ENCODE peak calls at places on chromosomes 16 and 17, in eight cellular contexts. P is neuronal stem cell, L is heart left ventricle, N is EL, G is naive B cell, E is ureter, F is NAMALWA, U is breast epithelium. C is an unnamed sample.

GRCh38 chr17:333626-334396 is 18.8 kb downstream of the RPH3AL start:
- DNase-seq in P (no peak), U (no peak), F (no peak), L (peak), N (peak), E (no peak), G (no peak), C (no peak)

GRCh38 chr17:75979705-75980187 is 706 bp downstream of the TEN1 start:
- DNase-seq in G (no peak), F (no peak), P (no peak), E (peak), U (no peak), L (no peak), N (no peak), C (no peak)

GRCh38 chr16:3963203-3963602 is 82.7 kb upstream of the CREBBP start:
- DNase-seq in N (no peak), E (no peak), F (no peak), P (no peak), G (peak), L (no peak), U (no peak), C (peak)

GRCh38 chr17:48313096-48313495 is 116.9 kb downstream of the SKAP1 start:
- DNase-seq in F (no peak), N (no peak), U (no peak), L (no peak), E (no peak), G (no peak), P (no peak), C (no peak)

GRCh38 chr17:27778193-27778592 is 22.1 kb downstream of the NOS2 start:
- DNase-seq in N (peak), F (no peak), P (no peak), U (no peak), L (no peak), E (no peak), G (no peak), C (no peak)

GRCh38 chr16:86449377-86450095 is 60.8 kb upstream of the FOXF1 start:
- DNase-seq in F (no peak), G (no peak), U (no peak), L (no peak), N (no peak), P (no peak), E (no peak), C (no peak)

GRCh38 chr17:72984145-72984924 is 108.2 kb downstream of the SLC39A11 start:
- DNase-seq in P (no peak), N (peak), U (no peak), F (no peak), E (no peak), G (no peak), L (no peak), C (no peak)

GRCh38 chr16:52863000-52863399 is 189.7 kb downstream of the CHD9NB start:
- DNase-seq in G (no peak), U (no peak), L (no peak), E (no peak), F (no peak), P (no peak), N (no peak), C (no peak)

GRCh38 chr16:52976539-52977167 is 76.0 kb downstream of the CHD9NB start:
- DNase-seq in P (no peak), U (no peak), E (no peak), L (no peak), N (peak), G (peak), F (peak), C (no peak)

GRCh38 chr17:75661531-75661930 is 5.4 kb downstream of the RECQL5 start:
- DNase-seq in E (no peak), P (no peak), N (no peak), G (no peak), U (no peak), L (no peak), F (no peak), C (no peak)

GRCh38 chr16:57591086-57591869 is 37.2 kb upstream of the ADGRG1 start:
- DNase-seq in E (peak), G (peak), F (peak), P (peak), L (peak), N (peak), U (peak), C (no peak)

GRCh38 chr16:19389246-19389645 is 28.4 kb upstream of the TMC5 start:
- DNase-seq in L (no peak), E (peak), U (peak), N (peak), G (peak), P (peak), F (peak), C (peak)

GRCh38 chr17:65332375-65332774 is 195.2 kb downstream of the RGS9 start:
- DNase-seq in L (no peak), E (no peak), F (no peak), P (no peak), U (no peak), G (no peak), N (peak), C (no peak)

GRCh38 chr17:80636356-80637285 is 92.0 kb downstream of the RPTOR start:
- DNase-seq in N (no peak), P (no peak), L (no peak), U (no peak), F (no peak), G (no peak), E (no peak), C (no peak)

GRCh38 chr16:68453816-68454215 is 5.5 kb upstream of the SMPD3 start:
- DNase-seq in U (no peak), N (no peak), F (no peak), P (no peak), G (no peak), E (no peak), L (no peak), C (no peak)

GRCh38 chr17:82767041-82767754 is 15.3 kb downstream of the TBCD start:
- DNase-seq in G (peak), L (no peak), N (peak), P (no peak), E (no peak), U (no peak), F (peak), C (no peak)

GRCh38 chr16:87086575-87086974 is 230.6 kb downstream of the C16orf95 start:
- DNase-seq in P (no peak), U (no peak), E (no peak), G (no peak), N (peak), F (no peak), L (no peak), C (no peak)

GRCh38 chr16:4915226-4915761 is 21.7 kb downstream of the PPL start:
- DNase-seq in L (no peak), E (no peak), U (no peak), F (no peak), N (peak), G (no peak), P (no peak), C (no peak)

GRCh38 chr17:72419866-72420774 is 299.3 kb downstream of the SOX9 start:
- DNase-seq in G (no peak), N (peak), U (peak), L (no peak), F (peak), P (no peak), E (no peak), C (no peak)

GRCh38 chr17:82752371-82753200 is 721 bp downstream of the TBCD start:
- DNase-seq in E (no peak), G (no peak), L (no peak), U (no peak), P (no peak), F (peak), N (peak), C (no peak)

GRCh38 chr17:36547776-36548175 is 3.1 kb downstream of the GGNBP2 start:
- DNase-seq in F (no peak), N (no peak), E (no peak), G (no peak), U (no peak), P (no peak), L (no peak), C (no peak)

GRCh38 chr16:29943846-29944669 is 17.8 kb upstream of the TMEM219 start:
- DNase-seq in N (peak), G (no peak), E (peak), U (no peak), L (no peak), F (no peak), P (no peak), C (no peak)

GRCh38 chr17:63138713-63139112 is 172.7 kb downstream of the TANC2 start:
- DNase-seq in P (no peak), E (no peak), F (peak), G (peak), U (no peak), N (peak), L (no peak), C (no peak)

GRCh38 chr16:65117701-65118448 is 4.0 kb downstream of the CDH11 start:
- DNase-seq in N (peak), P (peak), L (peak), G (no peak), F (peak), U (peak), E (peak), C (no peak)

C was measured in CD8-positive, alpha-beta memory T cell.